ENCODE peak calls at places on chromosomes 13 and 19, in six cellular contexts. R is A549, M is lower leg skin, O is thoracic aorta, B is mesothelial cell of epicardium, L is A673. V is an unnamed sample.

GRCh38 chr13:50596776-50597203 is 246.7 kb downstream of the DLEU7 start:
- DNase-seq in M (no peak), O (no peak), R (no peak), B (no peak), L (no peak), V (no peak)

GRCh38 chr19:44551850-44552249 is 22.4 kb upstream of the CEACAM20 start:
- DNase-seq in L (no peak), M (no peak), R (no peak), O (no peak), B (no peak), V (no peak)

GRCh38 chr13:23617551-23618014 is 47.4 kb downstream of the TNFRSF19 start:
- DNase-seq in M (no peak), L (no peak), O (no peak), R (no peak), B (no peak), V (no peak)

GRCh38 chr19:16419671-16420394 is 51.9 kb downstream of the EPS15L1 start:
- DNase-seq in R (no peak), B (no peak), L (no peak), M (no peak), O (no peak), V (no peak)

GRCh38 chr13:36431204-36432105 is 840 bp upstream of the CCNA1 start:
- DNase-seq in R (no peak), B (peak), L (peak), M (no peak), O (no peak), V (no peak)

GRCh38 chr13:46122304-46122703 is 17.5 kb upstream of the CPB2 start:
- DNase-seq in L (no peak), R (no peak), B (no peak), M (no peak), O (no peak), V (no peak)

GRCh38 chr19:48379058-48379457 is 12.3 kb downstream of the KDELR1 start:
- DNase-seq in R (no peak), L (no peak), M (no peak), O (no peak), B (no peak), V (no peak)

GRCh38 chr19:17794731-17795494 is at the start of gene B3GNT3:
- DNase-seq in B (peak), R (peak), L (peak), M (peak), O (no peak), V (no peak)

GRCh38 chr19:6271721-6272410 is 7.9 kb downstream of the MLLT1 start:
- DNase-seq in R (no peak), M (peak), L (no peak), B (peak), O (no peak), V (no peak)

GRCh38 chr13:62837895-62838294 is 1422.2 kb upstream of the PCDH20 start:
- DNase-seq in R (no peak), M (no peak), O (no peak), L (no peak), B (no peak), V (no peak)

GRCh38 chr19:15614507-15615379 is at the start of gene CYP4F8:
- DNase-seq in R (no peak), B (no peak), O (no peak), M (peak), L (no peak), V (no peak)

GRCh38 chr13:112097770-112098169 is 30.8 kb downstream of the SOX1 start:
- DNase-seq in L (peak), B (no peak), O (no peak), R (no peak), M (no peak), V (no peak)

GRCh38 chr19:38374332-38375097 is at the start of gene PSMD8:
- DNase-seq in B (peak), R (peak), M (peak), O (peak), L (peak), V (peak)
- TF ChIP-seq CTCF in B (no peak), R (peak), M (no peak), O (no peak), L (no peak), V (peak)

GRCh38 chr19:7331446-7331845 is 17.3 kb upstream of the ARHGEF18 start:
- DNase-seq in M (no peak), R (no peak), O (no peak), L (no peak), B (no peak), V (no peak)

GRCh38 chr19:7333198-7334118 is 15.3 kb upstream of the ARHGEF18 start:
- DNase-seq in O (no peak), M (no peak), B (no peak), L (no peak), R (no peak), V (no peak)

GRCh38 chr19:7326105-7326877 is 22.4 kb upstream of the ARHGEF18 start:
- DNase-seq in O (no peak), L (peak), R (no peak), B (no peak), M (no peak), V (no peak)

GRCh38 chr19:7327802-7328201 is 20.9 kb upstream of the ARHGEF18 start:
- DNase-seq in B (no peak), R (no peak), O (no peak), M (no peak), L (no peak), V (no peak)

GRCh38 chr19:7328647-7329046 is 20.1 kb upstream of the ARHGEF18 start:
- DNase-seq in B (no peak), O (no peak), L (no peak), M (no peak), R (no peak), V (no peak)
- TF ChIP-seq CTCF in B (no peak), O (no peak), L (no peak), M (no peak), R (no peak), V (no peak)

GRCh38 chr19:45958763-45959516 is 14.7 kb downstream of the NOVA2 start:
- DNase-seq in B (no peak), M (no peak), L (no peak), R (no peak), O (no peak), V (no peak)

GRCh38 chr19:45959517-45960025 is 14.1 kb downstream of the NOVA2 start:
- DNase-seq in O (no peak), R (no peak), L (no peak), M (no peak), B (no peak), V (no peak)

GRCh38 chr19:45962021-45962420 is 11.6 kb downstream of the NOVA2 start:
- DNase-seq in M (no peak), B (no peak), L (no peak), R (no peak), O (no peak), V (no peak)

GRCh38 chr19:45958320-45958719 is 15.3 kb downstream of the NOVA2 start:
- DNase-seq in R (no peak), M (no peak), L (no peak), B (no peak), O (no peak), V (no peak)

DNA sequence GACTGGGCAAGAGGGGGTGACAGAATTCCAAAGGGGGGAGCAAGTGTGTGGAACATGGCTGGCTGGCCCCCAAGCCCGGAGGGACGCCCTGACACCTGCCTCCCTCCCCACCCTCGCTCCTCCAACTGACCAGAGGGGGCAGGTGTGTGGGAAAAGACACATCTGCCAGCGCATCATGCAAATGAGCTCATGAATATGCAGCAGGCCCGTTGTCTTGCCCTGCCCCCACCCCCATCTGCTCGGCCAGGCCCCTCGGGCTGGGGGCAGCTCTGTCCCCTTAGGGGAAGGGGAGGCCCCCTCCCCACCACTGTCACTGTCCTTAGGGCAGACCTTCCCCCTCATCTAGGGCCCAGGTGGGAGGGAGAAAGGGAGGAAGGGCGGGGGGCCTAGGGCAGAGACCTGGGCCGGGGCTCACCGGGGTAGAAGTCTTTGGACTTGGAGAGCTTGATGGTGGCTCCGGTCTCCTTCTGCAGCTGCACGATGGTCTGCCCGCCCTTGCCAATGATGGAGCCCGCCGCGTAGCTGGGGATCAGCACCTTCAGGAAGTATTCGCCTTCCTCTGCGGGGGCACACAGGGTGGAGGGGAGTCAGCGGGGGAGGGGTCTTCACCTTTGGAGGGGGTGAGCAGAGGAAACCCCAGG is 12.9 kb downstream of the NOVA2 start:
- DNase-seq in B (no peak), O (no peak), M (no peak), R (no peak), L (no peak), V (no peak)
- TF ChIP-seq CTCF in B (no peak), O (no peak), M (no peak), R (no peak), L (no peak), V (no peak)

GRCh38 chr13:83298636-83299035 is 583.6 kb downstream of the SLITRK1 start:
- DNase-seq in B (no peak), M (no peak), R (no peak), O (no peak), L (no peak), V (no peak)
- TF ChIP-seq CTCF in B (no peak), M (no peak), R (no peak), O (no peak), L (no peak), V (no peak)

GRCh38 chr19:37931941-37932655 is 25.1 kb downstream of the SIPA1L3 start:
- DNase-seq in L (no peak), B (peak), R (peak), M (peak), O (peak), V (no peak)
- TF ChIP-seq CTCF in L (no peak), B (no peak), R (no peak), M (no peak), O (no peak), V (peak)

DNA sequence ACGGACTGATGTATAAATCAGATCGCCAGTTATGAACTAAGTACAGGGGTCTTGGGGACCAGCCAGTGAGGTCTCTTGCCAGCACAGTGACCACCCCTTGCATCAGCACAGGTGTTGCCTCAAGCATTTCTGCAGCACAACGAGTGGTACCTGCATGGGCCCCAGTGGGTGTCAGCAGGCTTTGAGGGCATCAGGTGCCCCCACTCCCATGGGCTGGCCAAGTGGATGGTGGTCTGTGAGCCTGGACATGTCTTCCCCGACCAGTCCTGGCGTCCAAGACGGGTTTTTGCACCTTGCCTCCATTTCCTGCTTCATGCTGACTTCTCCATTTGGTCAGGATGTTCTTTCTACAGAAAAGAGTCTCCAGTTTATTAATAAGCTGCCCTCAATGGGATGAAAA is 22.4 kb upstream of the ARHGEF7 start:
- DNase-seq in L (no peak), B (no peak), R (no peak), O (no peak), M (no peak), V (no peak)
- TF ChIP-seq CTCF in L (no peak), B (no peak), R (no peak), O (no peak), M (no peak), V (no peak)

GRCh38 chr13:79044415-79044814 is 361.6 kb downstream of the RBM26 start:
- DNase-seq in L (no peak), B (no peak), R (no peak), O (no peak), M (no peak), V (no peak)
- TF ChIP-seq CTCF in L (no peak), B (no peak), R (no peak), O (no peak), M (no peak), V (no peak)

DNA sequence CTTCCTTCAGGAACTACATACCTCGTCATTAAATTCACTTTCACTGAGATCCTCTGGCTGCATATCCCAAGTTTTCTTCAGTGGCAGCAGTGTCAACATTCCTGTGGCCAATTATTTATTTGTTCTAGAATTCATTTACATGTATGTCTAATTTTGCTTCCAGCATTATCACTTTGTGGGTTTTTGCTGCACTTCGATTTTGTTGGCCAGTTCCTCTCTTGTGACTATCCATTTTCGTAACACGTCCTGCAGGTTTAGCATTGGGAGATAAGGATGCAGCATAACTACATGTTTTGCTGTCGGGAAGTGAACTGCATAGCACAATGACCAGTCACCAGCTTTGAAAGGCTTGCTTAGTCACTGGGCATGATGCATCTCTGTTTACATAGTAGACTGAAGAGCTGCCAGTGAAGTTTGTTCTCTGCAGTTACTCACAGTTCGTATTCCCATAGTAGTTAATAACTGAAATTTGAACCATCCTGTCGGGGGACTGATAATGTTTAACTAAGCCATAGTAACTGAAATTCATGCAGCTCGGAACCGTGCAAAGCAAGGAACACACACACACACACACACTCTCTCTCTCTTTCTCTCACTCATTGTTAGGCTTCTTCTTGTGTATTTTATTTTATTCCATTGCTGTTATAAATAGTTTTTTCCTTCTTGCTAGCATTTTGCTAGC is 28.3 kb downstream of the ZNF507 start:
- DNase-seq in M (no peak), L (peak), R (peak), O (peak), B (no peak), V (peak)
- TF ChIP-seq CTCF in M (no peak), L (no peak), R (no peak), O (no peak), B (no peak), V (no peak)

GRCh38 chr19:788821-789472 is 8.3 kb upstream of the PTBP1 start:
- DNase-seq in B (no peak), R (no peak), O (no peak), M (peak), L (no peak), V (no peak)
- TF ChIP-seq CTCF in B (no peak), R (no peak), O (no peak), M (no peak), L (no peak), V (no peak)